ENCODE peak calls at places on chromosomes 5 and 9, in seven cellular contexts. R, S, U, B, G, A and E are unnamed samples.

GRCh38 chr9:79681576-79681975 is 109.8 kb downstream of the TLE4 start:
- DNase-seq in U (no peak), R (no peak), G (no peak), A (no peak), S (no peak), B (no peak), E (no peak)

GRCh38 chr5:143400541-143401252 is 2.8 kb downstream of the NR3C1 start:
- DNase-seq in B (no peak), U (peak), R (peak), G (peak), A (no peak), S (no peak), E (no peak)

GRCh38 chr9:84750152-84750865 is 80.8 kb downstream of the NTRK2 start:
- DNase-seq in S (no peak), G (no peak), R (no peak), A (no peak), B (no peak), U (no peak), E (no peak)

GRCh38 chr9:125659201-125659840 is 47.7 kb downstream of the MAPKAP1 start:
- DNase-seq in R (no peak), B (no peak), G (no peak), S (no peak), U (peak), A (no peak), E (no peak)

GRCh38 chr5:173741729-173742431 is 125.4 kb upstream of the BOD1 start:
- DNase-seq in B (no peak), A (no peak), R (no peak), S (no peak), U (no peak), G (no peak), E (peak)

GRCh38 chr5:156421798-156422197 is 94.8 kb downstream of the SGCD start:
- DNase-seq in G (no peak), R (no peak), U (no peak), B (no peak), A (no peak), S (no peak), E (no peak)

GRCh38 chr5:135065306-135066265 is 31.6 kb upstream of the PITX1 start:
- DNase-seq in S (no peak), B (no peak), G (no peak), U (no peak), R (no peak), A (no peak), E (no peak)

GRCh38 chr5:31453522-31453921 is 78.4 kb downstream of the DROSHA start:
- DNase-seq in S (no peak), G (peak), R (no peak), B (no peak), U (no peak), A (no peak), E (no peak)

GRCh38 chr5:124259017-124259416 is 487.4 kb downstream of the ZNF608 start:
- DNase-seq in U (no peak), G (no peak), A (no peak), R (no peak), B (no peak), S (no peak), E (no peak)

GRCh38 chr5:432928-433791 is 9.8 kb upstream of the EXOC3 start:
- DNase-seq in R (no peak), S (no peak), G (no peak), U (no peak), A (no peak), B (no peak), E (no peak)

GRCh38 chr5:35626108-35626507 is 8.4 kb downstream of the SPEF2 start:
- DNase-seq in B (no peak), U (peak), A (no peak), G (no peak), R (no peak), S (no peak), E (no peak)

GRCh38 chr5:54460181-54460919 is 4.9 kb downstream of the HSPB3 start:
- DNase-seq in G (no peak), A (no peak), B (no peak), U (peak), S (no peak), R (peak), E (no peak)

GRCh38 chr5:78293856-78294249 is 645 bp downstream of the AP3B1 start:
- DNase-seq in A (no peak), R (no peak), G (peak), S (no peak), U (peak), B (no peak), E (no peak)

GRCh38 chr5:1516615-1517601 is 6.9 kb downstream of the LPCAT1 start:
- DNase-seq in S (peak), U (peak), G (no peak), B (no peak), A (peak), R (no peak), E (peak)

GRCh38 chr5:39201160-39201794 is 18.1 kb downstream of the FYB1 start:
- DNase-seq in G (no peak), U (no peak), A (no peak), B (no peak), S (no peak), R (no peak), E (no peak)

GRCh38 chr5:106894964-106895363 is 775.8 kb downstream of the EFNA5 start:
- DNase-seq in R (no peak), G (no peak), S (no peak), B (no peak), A (no peak), U (no peak), E (no peak)

GRCh38 chr9:91816356-91816755 is 133.7 kb downstream of the ROR2 start:
- DNase-seq in U (no peak), A (no peak), B (no peak), R (no peak), S (no peak), G (no peak), E (no peak)

GRCh38 chr9:34252670-34253459 is 74.0 kb downstream of the UBAP1 start:
- DNase-seq in A (peak), S (peak), U (peak), B (peak), G (peak), R (peak), E (peak)

GRCh38 chr5:128637031-128637430 is 99.0 kb upstream of the FBN2 start:
- DNase-seq in U (peak), R (no peak), B (no peak), A (no peak), S (no peak), G (no peak), E (no peak)

GRCh38 chr5:68296895-68297294 is 81.3 kb downstream of the PIK3R1 start:
- DNase-seq in U (no peak), A (no peak), G (no peak), S (no peak), R (no peak), B (no peak), E (no peak)

GRCh38 chr5:5025774-5026406 is 114.2 kb upstream of the ADAMTS16 start:
- DNase-seq in G (no peak), U (no peak), R (no peak), S (no peak), B (no peak), A (no peak), E (no peak)

GRCh38 chr9:93182572-93182971 is 1.4 kb upstream of the WNK2 start:
- DNase-seq in B (no peak), S (peak), U (no peak), R (no peak), G (no peak), A (no peak), E (no peak)

GRCh38 chr5:16776611-16777251 is 159.4 kb downstream of the MYO10 start:
- DNase-seq in U (no peak), S (peak), R (peak), A (no peak), B (peak), G (peak), E (no peak)

GRCh38 chr5:96538831-96539250 is 105.8 kb upstream of the PCSK1 start:
- DNase-seq in B (no peak), S (no peak), R (no peak), U (peak), A (no peak), G (no peak), E (no peak)

GRCh38 chr9:74940600-74940999 is 12.1 kb downstream of the C9orf40 start:
- DNase-seq in R (no peak), U (peak), A (no peak), B (peak), S (no peak), G (no peak), E (no peak)

GRCh38 chr5:43773032-43773830 is 170.3 kb downstream of the NNT start:
- DNase-seq in G (no peak), U (peak), B (no peak), S (no peak), R (no peak), A (no peak), E (no peak)

GRCh38 chr5:149277821-149278220 is 6.2 kb downstream of the AFAP1L1 start:
- DNase-seq in G (no peak), R (no peak), A (no peak), S (no peak), U (no peak), B (no peak), E (no peak)

GRCh38 chr9:93217706-93218105 is 33.8 kb downstream of the WNK2 start:
- DNase-seq in A (no peak), R (no peak), U (no peak), G (no peak), S (peak), B (no peak), E (no peak)

GRCh38 chr9:105243015-105243686 is 1.3 kb upstream of the SLC44A1 start:
- DNase-seq in G (peak), B (no peak), U (peak), R (no peak), S (no peak), A (no peak), E (no peak)

GRCh38 chr5:82073179-82073578 is 101.4 kb downstream of the ATG10 start:
- DNase-seq in A (no peak), U (no peak), B (no peak), S (no peak), G (no peak), R (no peak), E (no peak)

GRCh38 chr5:82072138-82072537 is 100.3 kb downstream of the ATG10 start:
- DNase-seq in A (no peak), R (no peak), U (no peak), S (no peak), B (no peak), G (no peak), E (no peak)

DNA sequence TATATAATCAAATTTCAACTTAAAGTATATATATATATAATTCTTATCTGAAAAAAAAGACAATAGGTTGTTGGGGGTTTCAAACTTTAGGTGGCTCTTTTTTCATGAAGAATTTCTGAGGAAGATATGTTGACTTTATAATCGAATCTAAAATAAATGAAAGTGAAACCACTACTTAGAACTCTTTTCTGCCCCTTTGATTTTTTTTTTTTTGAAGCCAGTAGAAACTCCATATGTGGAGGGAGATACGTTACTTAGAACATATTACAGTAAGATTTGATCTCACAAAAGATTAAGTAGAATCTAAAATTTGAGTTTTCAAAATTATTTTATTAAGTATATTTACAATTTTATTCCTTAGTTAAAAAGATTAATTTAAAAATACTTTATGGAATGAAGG is 96.9 kb downstream of the ATG10 start:
- DNase-seq in G (no peak), A (no peak), U (peak), R (no peak), B (no peak), S (no peak), E (no peak)
- H3K4me3 ChIP-seq in G (no peak), A (no peak), U (no peak), R (peak), B (no peak), S (no peak), E (peak)

GRCh38 chr5:160439205-160439600 is 17.5 kb downstream of the PTTG1 start:
- DNase-seq in A (peak), R (peak), S (peak), G (peak), B (peak), U (peak), E (peak)

GRCh38 chr5:160444407-160444806 is 22.8 kb downstream of the PTTG1 start:
- DNase-seq in G (no peak), S (no peak), U (no peak), B (no peak), R (no peak), A (no peak), E (no peak)

GRCh38 chr5:160445132-160445531 is 23.5 kb downstream of the PTTG1 start:
- DNase-seq in U (no peak), A (no peak), B (no peak), R (no peak), G (no peak), S (no peak), E (no peak)

GRCh38 chr5:160441352-160441781 is 19.7 kb downstream of the PTTG1 start:
- DNase-seq in A (no peak), U (no peak), S (no peak), G (no peak), R (no peak), B (no peak), E (no peak)

DNA sequence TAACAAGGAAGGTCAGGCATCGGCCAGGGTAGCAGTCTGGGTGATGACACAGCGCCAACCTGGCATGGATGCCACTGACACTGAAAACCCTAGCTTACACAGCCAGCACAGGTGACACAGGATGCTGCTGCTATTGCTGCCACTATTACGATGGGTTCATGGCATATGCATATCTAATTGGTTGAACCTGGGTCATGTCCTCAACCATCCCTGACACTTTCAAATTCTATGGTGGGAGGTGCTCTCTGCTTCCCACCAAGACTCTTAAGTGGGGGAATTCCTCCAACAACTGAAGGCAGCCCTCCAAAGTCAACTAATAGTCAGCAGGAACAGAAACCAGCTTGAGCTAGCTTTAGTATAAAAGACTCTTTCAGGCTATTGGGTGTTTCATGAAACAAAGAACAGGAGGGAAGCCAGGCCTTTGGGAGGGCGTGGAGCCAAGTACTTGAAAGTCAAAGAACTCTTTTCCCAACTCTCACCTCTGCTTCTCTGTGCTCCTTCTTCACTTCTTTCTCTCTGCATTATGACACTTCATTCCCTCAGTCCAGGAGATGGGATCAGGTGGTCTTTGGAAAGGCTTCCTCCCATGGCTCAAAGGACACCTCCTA is 21.3 kb downstream of the PTTG1 start:
- DNase-seq in R (no peak), U (no peak), G (no peak), B (no peak), S (no peak), A (no peak), E (no peak)
- H3K4me3 ChIP-seq in R (no peak), U (no peak), G (no peak), B (no peak), S (no peak), A (no peak), E (no peak)

GRCh38 chr5:55935371-55935770 is 59.4 kb downstream of the IL6ST start:
- DNase-seq in A (no peak), G (no peak), U (no peak), B (no peak), R (no peak), S (no peak), E (no peak)

GRCh38 chr5:55936100-55936693 is 58.6 kb downstream of the IL6ST start:
- DNase-seq in R (peak), G (peak), A (peak), S (peak), U (peak), B (peak), E (peak)

GRCh38 chr5:55933377-55934116 is 61.2 kb downstream of the IL6ST start:
- DNase-seq in A (no peak), G (no peak), B (no peak), U (no peak), S (no peak), R (no peak), E (no peak)

GRCh38 chr5:55934117-55934613 is 60.6 kb downstream of the IL6ST start:
- DNase-seq in R (no peak), G (no peak), U (no peak), A (no peak), S (no peak), B (peak), E (no peak)

GRCh38 chr5:55934720-55935119 is 60.0 kb downstream of the IL6ST start:
- DNase-seq in R (no peak), S (no peak), G (no peak), A (no peak), U (no peak), B (no peak), E (no peak)
- H3K4me3 ChIP-seq in R (no peak), S (no peak), G (no peak), A (no peak), U (no peak), B (no peak), E (no peak)

GRCh38 chr9:124295097-124295794 is 37.5 kb downstream of the NEK6 start:
- DNase-seq in R (no peak), B (peak), U (no peak), S (no peak), G (no peak), A (no peak), E (no peak)

GRCh38 chr9:124297915-124298645 is 40.3 kb downstream of the NEK6 start:
- DNase-seq in A (no peak), U (no peak), R (no peak), S (no peak), B (no peak), G (no peak), E (no peak)

GRCh38 chr9:124296094-124296493 is 38.3 kb downstream of the NEK6 start:
- DNase-seq in A (no peak), G (no peak), U (no peak), B (no peak), S (no peak), R (no peak), E (no peak)

GRCh38 chr9:124297553-124297905 is 39.8 kb downstream of the NEK6 start:
- DNase-seq in R (peak), G (peak), A (peak), U (peak), S (peak), B (peak), E (peak)

GRCh38 chr9:124296800-124297552 is 39.2 kb downstream of the NEK6 start:
- DNase-seq in B (no peak), S (no peak), A (no peak), U (no peak), R (no peak), G (no peak), E (no peak)
- H3K4me3 ChIP-seq in B (no peak), S (no peak), A (no peak), U (no peak), R (no peak), G (no peak), E (no peak)

DNA sequence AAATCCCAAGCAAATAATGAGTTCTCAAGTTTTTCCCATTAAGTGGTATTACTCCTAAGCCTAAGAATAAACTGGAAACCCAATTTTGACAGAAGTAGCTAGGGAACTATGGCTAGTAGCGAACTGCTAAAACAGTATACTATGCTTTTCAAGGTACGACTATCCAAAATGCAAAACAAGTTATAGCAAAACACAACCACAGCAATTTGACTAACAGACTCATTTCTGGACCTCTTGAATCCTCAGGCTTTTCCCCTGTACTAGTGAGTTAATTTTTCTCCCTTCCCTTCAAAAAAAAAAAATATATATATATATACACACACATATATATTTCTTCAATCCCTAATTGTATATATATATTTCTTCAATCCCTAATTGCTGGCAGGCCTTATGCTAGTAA is 7.3 kb downstream of the FBXW11 start:
- DNase-seq in U (no peak), G (no peak), R (no peak), S (no peak), B (no peak), A (no peak), E (no peak)
- H3K4me3 ChIP-seq in U (no peak), G (no peak), R (no peak), S (no peak), B (no peak), A (no peak), E (no peak)